ENCODE peak calls at places on chromosomes 2 and 18, in nine cellular contexts. U, F, W, V, I, G, Y, M and D are unnamed samples.

GRCh38 chr2:113720167-113720566 is 36.3 kb downstream of the SLC35F5 start:
- DNase-seq in Y (no peak), G (no peak), M (no peak), F (no peak), W (no peak), V (no peak), U (no peak), I (no peak), D (no peak)

GRCh38 chr2:163601377-163601776 is 134.4 kb downstream of the FIGN start:
- DNase-seq in V (no peak), F (no peak), I (no peak), M (no peak), U (no peak), Y (no peak), G (no peak), W (no peak), D (no peak)

GRCh38 chr18:74040459-74041332 is 106.9 kb downstream of the FBXO15 start:
- DNase-seq in G (no peak), F (no peak), V (peak; percentile 63), W (no peak), Y (peak; percentile 48), I (peak; percentile 85), U (no peak), M (no peak), D (peak; percentile 29)

GRCh38 chr2:177740718-177741117 is 331.9 kb downstream of the PDE11A start:
- DNase-seq in U (no peak), W (no peak), Y (no peak), F (no peak), G (peak; percentile 42), V (no peak), M (no peak), I (no peak), D (no peak)

GRCh38 chr2:183859129-183859528 is 734.9 kb downstream of the NUP35 start:
- DNase-seq in U (no peak), Y (no peak), G (no peak), M (no peak), V (no peak), F (no peak), W (no peak), I (no peak), D (no peak)

GRCh38 chr2:140344842-140345241 is 1564.7 kb upstream of the NXPH2 start:
- DNase-seq in I (no peak), V (no peak), F (peak; percentile 28), U (no peak), G (no peak), W (no peak), M (no peak), Y (no peak), D (no peak)

GRCh38 chr2:216348909-216349308 is 23.4 kb downstream of the MARCHF4 start:
- DNase-seq in W (no peak), G (no peak), I (no peak), Y (no peak), F (peak; percentile 80), U (no peak), V (no peak), M (no peak), D (no peak)

GRCh38 chr2:136225950-136226835 is 108.2 kb upstream of the CXCR4 start:
- DNase-seq in F (no peak), M (no peak), U (no peak), G (no peak), Y (peak; percentile 40), V (peak; percentile 69), W (no peak), I (no peak), D (no peak)

GRCh38 chr2:201467666-201468065 is 16.1 kb downstream of the STRADB start:
- DNase-seq in Y (no peak), M (no peak), V (no peak), F (no peak), W (no peak), I (no peak), G (no peak), U (no peak), D (no peak)

GRCh38 chr2:28958689-28959088 is 22.4 kb upstream of the TOGARAM2 start:
- DNase-seq in W (peak; percentile 62), V (peak; percentile 42), I (no peak), Y (peak; percentile 16), M (peak; percentile 67), G (peak; percentile 45), U (no peak), F (peak; percentile 63), D (no peak)

GRCh38 chr18:78642561-78643398 is 336.8 kb upstream of the SALL3 start:
- DNase-seq in G (no peak), F (no peak), U (no peak), V (peak; percentile 17), I (no peak), M (no peak), W (no peak), Y (no peak), D (no peak)

GRCh38 chr2:27042159-27042661 is 9.3 kb upstream of the AGBL5 start:
- DNase-seq in W (no peak), M (no peak), G (no peak), F (no peak), I (no peak), V (no peak), Y (no peak), U (no peak), D (no peak)
- TF ChIP-seq CTCF in W (no peak), M (no peak), G (no peak), F (no peak), I (no peak), V (no peak), Y (no peak), U (no peak), D (no peak)

DNA sequence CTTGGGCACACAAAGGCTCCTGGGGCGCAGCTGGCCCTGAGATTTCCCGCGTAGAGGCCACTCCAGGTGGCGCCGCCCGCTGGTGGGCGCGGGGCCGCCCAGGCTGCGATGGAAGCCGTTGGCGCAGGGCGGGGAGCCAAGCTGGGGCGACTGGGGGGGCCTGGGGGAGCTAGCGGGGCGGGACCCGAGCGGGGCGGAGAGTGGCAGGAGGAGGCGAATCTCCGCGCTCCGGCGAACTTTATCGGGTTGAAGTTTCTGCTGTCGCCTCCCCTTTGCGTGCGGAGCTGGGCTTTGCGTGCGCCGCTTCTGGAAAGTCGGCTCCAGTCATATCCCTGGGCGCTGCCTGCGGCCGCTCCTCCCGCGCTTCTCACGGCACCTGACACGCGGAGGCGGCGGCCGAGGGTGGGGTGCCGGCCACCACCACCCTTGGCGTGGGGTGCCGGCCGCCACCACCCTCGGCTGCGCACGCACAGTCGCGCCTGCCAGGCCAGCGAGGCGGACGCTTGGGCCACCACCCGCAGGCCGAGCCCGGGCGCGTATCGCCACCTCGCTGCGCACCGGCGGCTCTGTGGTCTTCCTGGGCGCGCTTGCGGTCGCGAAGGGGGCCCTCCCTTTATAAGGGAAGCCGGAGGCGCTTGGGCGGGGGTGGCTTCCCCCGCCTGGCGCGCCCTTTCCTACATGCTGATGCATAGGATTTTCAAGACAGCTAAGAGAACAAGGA is 919 bp upstream of the CYP1B1 start:
- DNase-seq in M (no peak), I (peak; percentile 95), U (peak; percentile 89), F (peak; percentile 83), W (peak; percentile 56), V (no peak), Y (no peak), G (peak; percentile 99), D (peak; percentile 51)
- TF ChIP-seq CTCF in M (peak; percentile 26), I (peak; percentile 53), U (no peak), F (peak; percentile 15), W (no peak), V (no peak), Y (no peak), G (peak; percentile 40), D (no peak)

GRCh38 chr18:75884728-75885127 is 457.2 kb upstream of the SMIM21 start:
- DNase-seq in Y (no peak), U (no peak), V (no peak), M (no peak), W (no peak), I (no peak), F (no peak), G (no peak), D (no peak)
- TF ChIP-seq CTCF in Y (no peak), U (no peak), V (no peak), M (no peak), W (no peak), I (no peak), F (no peak), G (no peak), D (no peak)

GRCh38 chr2:404581-404980 is 116.7 kb upstream of the ALKAL2 start:
- DNase-seq in W (no peak), F (no peak), G (no peak), I (no peak), M (no peak), U (no peak), Y (no peak), V (no peak), D (no peak)

GRCh38 chr2:402721-403120 is 114.8 kb upstream of the ALKAL2 start:
- DNase-seq in Y (no peak), W (no peak), F (no peak), V (no peak), M (no peak), I (no peak), U (no peak), G (no peak), D (no peak)

GRCh38 chr2:400988-401679 is 113.2 kb upstream of the ALKAL2 start:
- DNase-seq in W (no peak), I (no peak), M (no peak), U (no peak), G (no peak), Y (no peak), V (no peak), F (no peak), D (no peak)

GRCh38 chr2:403682-404081 is 115.8 kb upstream of the ALKAL2 start:
- DNase-seq in M (no peak), U (no peak), F (no peak), V (no peak), G (no peak), I (no peak), W (no peak), Y (no peak), D (no peak)

DNA sequence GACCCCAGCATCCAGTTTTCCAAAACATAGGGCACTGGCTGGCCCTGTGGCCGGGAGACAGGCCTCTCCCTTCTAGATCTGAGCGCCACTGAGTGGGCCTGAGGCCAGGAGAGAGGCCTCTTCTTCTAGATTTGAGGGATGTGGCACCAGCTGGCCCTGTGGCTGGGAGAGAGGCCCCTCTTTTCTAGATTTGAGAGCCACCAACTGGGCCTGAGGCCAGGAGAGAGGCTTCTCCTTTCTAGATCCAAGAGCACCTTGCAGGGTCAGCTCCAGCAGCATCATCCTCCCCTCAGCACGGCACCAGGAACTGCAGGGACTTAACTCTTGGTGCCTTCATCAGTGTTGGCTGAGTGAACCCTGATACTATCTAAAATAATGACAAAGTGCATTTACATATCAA is 114.3 kb upstream of the ALKAL2 start:
- DNase-seq in G (no peak), U (no peak), Y (no peak), M (no peak), I (no peak), V (no peak), W (no peak), F (no peak), D (no peak)
- TF ChIP-seq CTCF in G (no peak), U (no peak), Y (no peak), M (no peak), I (no peak), V (no peak), W (no peak), F (no peak), D (no peak)

GRCh38 chr2:202871161-202872141 is at the start of gene ICA1L:
- DNase-seq in G (no peak), W (peak; percentile 35), F (peak; percentile 48), I (peak; percentile 88), U (peak; percentile 73), V (peak; percentile 46), M (peak; percentile 47), Y (peak; percentile 14), D (peak; percentile 74)
- TF ChIP-seq CTCF in G (no peak), W (no peak), F (no peak), I (no peak), U (no peak), V (no peak), M (no peak), Y (no peak), D (peak; percentile 17)